ENCODE peak calls at places on chromosome 1, in six cellular contexts. V is astrocyte of the cerebellum, A is heart right ventricle, E is AG09319, D is upper lobe of right lung, Z is DND-41. U is an unnamed sample.

GRCh38 chr1:243388276-243388675 is 132.4 kb downstream of the SDCCAG8 start:
- DNase-seq in D (no peak), A (no peak), V (no peak), Z (no peak), E (no peak), U (no peak)

GRCh38 chr1:14571810-14572767 is 26.4 kb upstream of the KAZN start:
- DNase-seq in A (no peak), D (no peak), V (no peak), E (no peak), Z (peak; percentile 34), U (no peak)

GRCh38 chr1:160082926-160083325 is 1.6 kb downstream of the KCNJ9 start:
- DNase-seq in D (peak; percentile 15), E (no peak), A (no peak), Z (no peak), V (no peak), U (no peak)

GRCh38 chr1:19678493-19678892 is 13.8 kb downstream of the HTR6 start:
- DNase-seq in E (no peak), D (no peak), V (no peak), Z (no peak), A (no peak), U (no peak)

GRCh38 chr1:35726814-35727433 is 8.2 kb upstream of the C1orf216 start:
- DNase-seq in V (peak; percentile 42), E (no peak), A (peak; percentile 33), D (no peak), Z (peak; percentile 56), U (no peak)

GRCh38 chr1:93661829-93662474 is 19.7 kb downstream of the BCAR3 start:
- DNase-seq in Z (no peak), E (no peak), V (peak; percentile 76), D (no peak), A (no peak), U (no peak)

GRCh38 chr1:64471724-64472276 is 1.9 kb downstream of the CACHD1 start:
- DNase-seq in E (no peak), Z (no peak), V (no peak), A (no peak), D (no peak), U (no peak)

GRCh38 chr1:195462646-195463045 is 1145.6 kb downstream of the KCNT2 start:
- DNase-seq in D (no peak), A (no peak), E (no peak), V (no peak), Z (no peak), U (peak; percentile 9)

GRCh38 chr1:205442051-205442721 is 13.7 kb downstream of the BLACAT1 start:
- DNase-seq in A (no peak), V (no peak), Z (no peak), E (no peak), D (peak; percentile 68), U (no peak)

GRCh38 chr1:7388141-7388487 is 383.0 kb upstream of the VAMP3 start:
- DNase-seq in E (no peak), V (no peak), A (peak; percentile 20), Z (no peak), D (no peak), U (no peak)

GRCh38 chr1:179310721-179311120 is 17.1 kb downstream of the SOAT1 start:
- DNase-seq in Z (no peak), E (no peak), V (peak; percentile 28), A (no peak), D (no peak), U (peak; percentile 25)

GRCh38 chr1:203186446-203187305 is at the start of gene CHI3L1:
- DNase-seq in Z (no peak), E (no peak), A (no peak), D (peak; percentile 85), V (no peak), U (no peak)

GRCh38 chr1:8006037-8006963 is 19.8 kb downstream of the ERRFI1 start:
- DNase-seq in D (no peak), Z (no peak), A (no peak), E (no peak), V (no peak), U (no peak)

GRCh38 chr1:210332719-210333398 is 4.2 kb downstream of the HHAT start:
- DNase-seq in E (no peak), Z (peak; percentile 43), A (no peak), V (no peak), D (no peak), U (no peak)

GRCh38 chr1:199855580-199855979 is 171.9 kb upstream of the NR5A2 start:
- DNase-seq in V (no peak), A (no peak), Z (no peak), E (no peak), D (no peak), U (no peak)

GRCh38 chr1:37515185-37516034 is 844 bp upstream of the MEAF6 start:
- DNase-seq in A (no peak), D (no peak), Z (no peak), E (no peak), V (no peak), U (no peak)

GRCh38 chr1:115211071-115211745 is 121.9 kb upstream of the TSPAN2 start:
- DNase-seq in V (no peak), D (no peak), Z (no peak), E (no peak), A (no peak), U (no peak)

GRCh38 chr1:151612506-151613274 is 840 bp downstream of the SNX27 start:
- DNase-seq in D (peak; percentile 71), E (no peak), V (no peak), A (peak; percentile 29), Z (peak; percentile 57), U (no peak)

GRCh38 chr1:54001620-54002019 is 16.4 kb downstream of the LDLRAD1 start:
- DNase-seq in V (no peak), D (no peak), A (no peak), E (no peak), Z (no peak), U (no peak)

GRCh38 chr1:198648584-198648983 is 9.7 kb downstream of the PTPRC start:
- DNase-seq in Z (no peak), V (no peak), E (no peak), D (no peak), A (no peak), U (no peak)

GRCh38 chr1:16631248-16632043 is 18.1 kb upstream of the NBPF1 start:
- DNase-seq in D (peak; percentile 73), Z (peak; percentile 6), E (no peak), A (no peak), V (no peak), U (no peak)

GRCh38 chr1:226903819-226904710 is 33.6 kb downstream of the PSEN2 start:
- DNase-seq in V (peak; percentile 41), D (no peak), Z (no peak), A (peak; percentile 37), E (peak; percentile 39), U (peak; percentile 46)

GRCh38 chr1:162536511-162536910 is 25.0 kb upstream of the UAP1 start:
- DNase-seq in E (no peak), V (no peak), D (no peak), A (no peak), Z (no peak), U (peak; percentile 74)

GRCh38 chr1:181647314-181648035 is 164.2 kb downstream of the CACNA1E start:
- DNase-seq in Z (no peak), A (no peak), E (no peak), D (no peak), V (no peak), U (no peak)

GRCh38 chr1:147472489-147472888 is 68.8 kb upstream of the BCL9 start:
- DNase-seq in V (no peak), A (no peak), D (no peak), E (no peak), Z (no peak), U (no peak)

GRCh38 chr1:39472826-39473225 is 18.6 kb upstream of the BMP8A start:
- DNase-seq in E (no peak), Z (no peak), D (no peak), V (no peak), A (no peak), U (no peak)

GRCh38 chr1:39470040-39470439 is 21.4 kb upstream of the BMP8A start:
- DNase-seq in D (no peak), A (no peak), V (no peak), Z (no peak), E (no peak), U (no peak)

GRCh38 chr1:39474810-39475209 is 16.6 kb upstream of the BMP8A start:
- DNase-seq in A (peak; percentile 45), V (no peak), Z (no peak), D (no peak), E (no peak), U (no peak)

GRCh38 chr1:39469150-39469549 is 22.3 kb upstream of the BMP8A start:
- DNase-seq in A (no peak), V (no peak), D (no peak), E (no peak), Z (no peak), U (no peak)
- TF ChIP-seq CTCF in A (no peak), V (no peak), D (no peak), E (no peak), Z (no peak), U (no peak)

DNA sequence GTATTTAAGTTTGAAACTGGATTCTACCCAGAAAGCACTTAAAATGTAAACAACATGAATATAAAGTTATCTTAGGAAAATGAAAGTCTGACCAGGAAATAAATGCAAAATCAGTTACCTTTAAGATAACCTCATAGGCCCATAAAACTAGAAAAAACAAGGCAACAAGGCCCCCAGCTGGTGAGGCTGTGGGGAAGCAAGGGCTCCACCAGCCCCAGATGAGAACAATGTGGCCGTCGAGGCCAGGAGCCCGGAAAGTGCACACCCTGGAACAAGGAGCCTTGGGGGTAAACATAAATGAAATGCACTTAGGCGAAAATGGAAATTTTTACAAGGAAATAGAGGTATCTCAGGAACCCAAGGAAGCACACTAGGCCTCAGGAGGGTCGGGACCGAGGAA is 37.9 kb upstream of the BMP8B start:
- DNase-seq in E (no peak), D (no peak), V (no peak), A (no peak), Z (no peak), U (no peak)
- TF ChIP-seq CTCF in E (no peak), D (no peak), V (no peak), A (no peak), Z (no peak), U (no peak)

DNA sequence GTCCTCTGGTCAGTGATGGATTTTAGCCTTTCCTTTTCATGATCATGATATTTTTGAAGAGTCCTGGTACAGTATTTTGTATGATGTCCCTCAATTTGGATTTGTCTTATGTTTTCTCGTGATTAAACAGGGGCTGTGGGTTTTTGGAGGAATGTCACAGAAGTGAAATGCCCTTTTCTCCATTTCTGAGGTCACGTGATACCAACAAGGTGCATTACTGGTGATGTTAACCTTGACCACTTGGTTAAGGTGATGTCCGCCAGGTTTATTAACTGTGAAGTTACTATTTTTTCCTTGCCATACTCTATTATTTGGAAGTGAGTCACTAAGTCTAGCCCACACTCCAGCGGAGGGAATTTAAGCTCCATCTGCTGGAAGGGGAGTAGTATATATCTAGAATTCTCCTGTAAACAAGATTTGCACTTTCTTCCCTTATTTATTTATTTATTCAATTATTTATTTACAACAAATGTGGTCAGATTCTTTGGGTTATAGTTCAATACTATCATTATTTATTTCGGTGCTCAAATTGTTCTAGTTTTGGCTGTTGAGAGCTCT is 123.4 kb downstream of the HIVEP3 start:
- DNase-seq in V (peak; percentile 29), D (no peak), Z (no peak), A (no peak), E (no peak), U (no peak)
- TF ChIP-seq CTCF in V (peak; percentile 57), D (peak; percentile 26), Z (peak; percentile 15), A (peak; percentile 37), E (peak; percentile 58), U (peak; percentile 46)

DNA sequence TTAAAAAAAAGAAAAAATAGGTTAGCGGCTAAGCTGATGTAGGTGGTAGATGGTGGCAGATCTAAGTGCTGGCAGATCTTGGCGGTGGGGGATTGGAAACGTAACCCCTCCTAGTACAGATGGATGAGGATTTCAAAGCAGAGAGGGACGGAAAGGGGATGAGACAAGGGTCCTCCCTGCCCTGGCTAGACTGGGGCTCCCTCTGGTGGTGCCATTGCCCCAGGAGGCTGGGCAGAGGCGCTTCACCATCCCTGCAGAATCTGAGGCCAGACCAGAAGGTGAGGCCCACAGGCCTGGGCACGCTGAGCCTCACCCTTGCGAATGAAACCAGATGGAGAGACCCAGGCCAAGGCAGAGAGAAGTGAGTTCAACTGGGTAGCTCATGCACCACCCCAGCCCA is 7.0 kb upstream of the PLEKHA6 start:
- DNase-seq in V (no peak), A (no peak), E (no peak), D (no peak), Z (peak; percentile 11), U (no peak)
- TF ChIP-seq CTCF in V (peak; percentile 49), A (peak; percentile 33), E (peak; percentile 45), D (peak; percentile 25), Z (peak; percentile 60), U (peak; percentile 69)

U was measured in HFF-Myc.